ENCODE peak calls at places on chromosomes 2 and 18, in four cellular contexts. One of them, this sample, is unnamed.

GRCh38 chr2:187338679-187339121 is 109.4 kb downstream of the CALCRL start:
- DNase-seq in astrocyte of the hippocampus: no peak
- DNase-seq in A172: no peak
- DNase-seq in body of pancreas: no peak
- DNase-seq in this sample: no peak

GRCh38 chr2:88753833-88754584 is 62.5 kb downstream of the RPIA start:
- DNase-seq in body of pancreas: peak
- DNase-seq in astrocyte of the hippocampus: no peak
- DNase-seq in A172: no peak
- DNase-seq in this sample: no peak

GRCh38 chr18:21163647-21164625 is 52.3 kb upstream of the ROCK1 start:
- DNase-seq in astrocyte of the hippocampus: peak
- DNase-seq in body of pancreas: peak
- DNase-seq in A172: peak
- DNase-seq in this sample: peak

GRCh38 chr2:7014201-7014640 is 97.0 kb downstream of the RNF144A start:
- DNase-seq in A172: peak
- DNase-seq in astrocyte of the hippocampus: peak
- DNase-seq in body of pancreas: no peak
- DNase-seq in this sample: no peak

GRCh38 chr2:199463000-199463692 is 5.4 kb upstream of the SATB2 start:
- DNase-seq in A172: peak
- DNase-seq in astrocyte of the hippocampus: peak
- DNase-seq in body of pancreas: peak
- DNase-seq in this sample: no peak

GRCh38 chr2:85998071-85998991 is 107.4 kb downstream of the POLR1A start:
- DNase-seq in astrocyte of the hippocampus: peak
- DNase-seq in body of pancreas: peak
- DNase-seq in A172: peak
- DNase-seq in this sample: peak

GRCh38 chr2:235940330-235940729 is 227.9 kb downstream of the GBX2 start:
- DNase-seq in body of pancreas: peak
- DNase-seq in A172: peak
- DNase-seq in astrocyte of the hippocampus: peak
- DNase-seq in this sample: peak

GRCh38 chr2:86298411-86299390 is 38.7 kb downstream of the REEP1 start:
- DNase-seq in astrocyte of the hippocampus: no peak
- DNase-seq in body of pancreas: no peak
- DNase-seq in A172: no peak
- DNase-seq in this sample: peak

GRCh38 chr2:33307659-33308311 is 168.7 kb upstream of the RASGRP3 start:
- DNase-seq in A172: no peak
- DNase-seq in body of pancreas: no peak
- DNase-seq in astrocyte of the hippocampus: no peak
- DNase-seq in this sample: no peak

GRCh38 chr18:58241877-58242276 is 197.9 kb downstream of the NEDD4L start:
- DNase-seq in A172: no peak
- DNase-seq in body of pancreas: peak
- DNase-seq in astrocyte of the hippocampus: peak
- DNase-seq in this sample: no peak

GRCh38 chr18:67463829-67464228 is 52.7 kb downstream of the DSEL start:
- DNase-seq in A172: no peak
- DNase-seq in body of pancreas: no peak
- DNase-seq in astrocyte of the hippocampus: no peak
- DNase-seq in this sample: no peak

GRCh38 chr2:172704072-172704936 is 31.3 kb upstream of the RAPGEF4 start:
- DNase-seq in body of pancreas: peak
- DNase-seq in A172: peak
- DNase-seq in astrocyte of the hippocampus: peak
- DNase-seq in this sample: no peak

GRCh38 chr2:240368746-240369724 is 66.4 kb upstream of the GPC1 start:
- DNase-seq in astrocyte of the hippocampus: no peak
- DNase-seq in A172: no peak
- DNase-seq in body of pancreas: peak
- DNase-seq in this sample: peak

GRCh38 chr2:239856620-239857285 is 168.4 kb downstream of the NDUFA10 start:
- DNase-seq in A172: no peak
- DNase-seq in astrocyte of the hippocampus: no peak
- DNase-seq in body of pancreas: no peak
- DNase-seq in this sample: peak

GRCh38 chr2:238720232-238720672 is 127.6 kb upstream of the TWIST2 start:
- DNase-seq in body of pancreas: peak
- DNase-seq in A172: peak
- DNase-seq in astrocyte of the hippocampus: no peak
- DNase-seq in this sample: peak

GRCh38 chr2:196205891-196206408 is 34.6 kb upstream of the STK17B start:
- DNase-seq in astrocyte of the hippocampus: peak
- DNase-seq in body of pancreas: peak
- DNase-seq in A172: no peak
- DNase-seq in this sample: no peak

GRCh38 chr2:124153713-124154112 is 128.6 kb downstream of the CNTNAP5 start:
- DNase-seq in body of pancreas: no peak
- DNase-seq in astrocyte of the hippocampus: no peak
- DNase-seq in A172: no peak
- DNase-seq in this sample: no peak

GRCh38 chr18:13288509-13289138 is 70.1 kb downstream of the LDLRAD4 start:
- DNase-seq in body of pancreas: no peak
- DNase-seq in astrocyte of the hippocampus: no peak
- DNase-seq in A172: no peak
- DNase-seq in this sample: no peak

GRCh38 chr2:217222511-217222910 is 362.6 kb upstream of the TNP1 start:
- DNase-seq in astrocyte of the hippocampus: no peak
- DNase-seq in A172: no peak
- DNase-seq in body of pancreas: no peak
- DNase-seq in this sample: no peak

GRCh38 chr2:132670104-132670960 is at the start of gene LYPD1:
- DNase-seq in body of pancreas: peak
- DNase-seq in astrocyte of the hippocampus: peak
- DNase-seq in A172: peak
- DNase-seq in this sample: peak

GRCh38 chr2:46538393-46538792 is 59.0 kb downstream of the TMEM247 start:
- DNase-seq in A172: no peak
- DNase-seq in astrocyte of the hippocampus: no peak
- DNase-seq in body of pancreas: peak
- DNase-seq in this sample: no peak

GRCh38 chr2:145744541-145745386 is 1224.8 kb upstream of the ZEB2 start:
- DNase-seq in body of pancreas: no peak
- DNase-seq in astrocyte of the hippocampus: peak
- DNase-seq in A172: peak
- DNase-seq in this sample: no peak

GRCh38 chr2:127422631-127423475 is 4.6 kb downstream of the PROC start:
- DNase-seq in astrocyte of the hippocampus: peak
- DNase-seq in body of pancreas: no peak
- DNase-seq in A172: no peak
- DNase-seq in this sample: no peak

GRCh38 chr2:195486987-195487644 is 169.9 kb upstream of the SLC39A10 start:
- DNase-seq in body of pancreas: no peak
- DNase-seq in A172: peak
- DNase-seq in astrocyte of the hippocampus: peak
- DNase-seq in this sample: no peak

GRCh38 chr2:224359569-224359968 is 42.3 kb downstream of the FAM124B start:
- DNase-seq in astrocyte of the hippocampus: peak
- DNase-seq in A172: peak
- DNase-seq in body of pancreas: no peak
- DNase-seq in this sample: no peak

GRCh38 chr2:197604117-197604516 is 71.3 kb downstream of the RFTN2 start:
- DNase-seq in body of pancreas: no peak
- DNase-seq in astrocyte of the hippocampus: no peak
- DNase-seq in A172: no peak
- DNase-seq in this sample: no peak

GRCh38 chr2:96870631-96871255 is 863 bp upstream of the SEMA4C start:
- DNase-seq in body of pancreas: peak
- DNase-seq in A172: no peak
- DNase-seq in astrocyte of the hippocampus: peak
- DNase-seq in this sample: no peak

GRCh38 chr2:11701206-11701605 is 31.2 kb upstream of the NTSR2 start:
- DNase-seq in astrocyte of the hippocampus: no peak
- DNase-seq in A172: no peak
- DNase-seq in body of pancreas: no peak
- DNase-seq in this sample: no peak

GRCh38 chr18:31723998-31724711 is 36.5 kb downstream of the SLC25A52 start:
- DNase-seq in body of pancreas: peak
- DNase-seq in astrocyte of the hippocampus: peak
- DNase-seq in A172: no peak
- DNase-seq in this sample: peak

GRCh38 chr2:191635333-191636234 is 42.4 kb upstream of the NABP1 start:
- DNase-seq in astrocyte of the hippocampus: peak
- DNase-seq in A172: peak
- DNase-seq in body of pancreas: no peak
- DNase-seq in this sample: no peak

GRCh38 chr2:46978696-46979095 is 63.1 kb upstream of the MCFD2 start:
- DNase-seq in astrocyte of the hippocampus: no peak
- DNase-seq in A172: no peak
- DNase-seq in body of pancreas: no peak
- DNase-seq in this sample: no peak

This sample was measured in mucosa of gallbladder.